ENCODE peak calls at places on chromosomes 4 and X, in five cellular contexts. B is T-helper 2 cell, D is neural crest cell, E is NCI-H510A, G is A549. C is an unnamed sample.

GRCh38 chrX:115592997-115593734 is 32.2 kb downstream of the PLS3 start:
- DNase-seq in B (no peak), D (no peak), E (no peak), G (no peak), C (no peak)

GRCh38 chr4:122876456-122876855 is 45.9 kb downstream of the NUDT6 start:
- DNase-seq in B (no peak), D (no peak), E (no peak), G (no peak), C (no peak)

GRCh38 chr4:39621582-39621981 is 17.1 kb downstream of the SMIM14 start:
- DNase-seq in B (no peak), D (no peak), E (no peak), G (no peak), C (no peak)

GRCh38 chrX:21374994-21375794 is 976 bp downstream of the CNKSR2 start:
- DNase-seq in B (no peak), D (peak; percentile 18), E (no peak), G (peak; percentile 5), C (no peak)

GRCh38 chr4:176376032-176376614 is 56.4 kb downstream of the SPCS3 start:
- DNase-seq in B (no peak), D (no peak), E (no peak), G (peak; percentile 15), C (no peak)

GRCh38 chr4:147682755-147683154 is 1.2 kb downstream of the PRMT9 start:
- DNase-seq in B (no peak), D (no peak), E (no peak), G (no peak), C (no peak)

GRCh38 chr4:130192787-130193186 is 1096.8 kb downstream of the C4orf33 start:
- DNase-seq in B (no peak), D (no peak), E (no peak), G (no peak), C (no peak)

GRCh38 chr4:6694177-6694901 is 661 bp downstream of the S100P start:
- DNase-seq in B (no peak), D (no peak), E (no peak), G (no peak), C (no peak)

GRCh38 chr4:47031011-47031678 is at the start of gene GABRB1:
- DNase-seq in B (no peak), D (peak; percentile 62), E (peak; percentile 2), G (no peak), C (no peak)

GRCh38 chr4:52096048-52096447 is 44.9 kb downstream of the SPATA18 start:
- DNase-seq in B (no peak), D (no peak), E (no peak), G (no peak), C (no peak)

GRCh38 chr4:105951198-105951597 is 55.9 kb downstream of the NPNT start:
- DNase-seq in B (no peak), D (no peak), E (no peak), G (no peak), C (no peak)

C was measured in CD4-positive, alpha-beta T cell.